ENCODE peak calls at places on chromosomes 6 and 20, in ten cellular contexts. J is T47D; G is AG09309; U is NCI-H1092 treated with DMSO at 0.1 percent for 48 hours; Z is stimulated activated CD4-positive, alpha-beta T cell treated with anti-CD3 and anti-CD28 coated beads, Interleukin-1b, Interleukin-23, amount 100 ng/mL, for 24 hours; H is astrocyte of the cerebellum; L is astrocyte; S is amniotic stem cell; M is WTC11; Q is Calu3. R is an unnamed sample.

GRCh38 chr6:74731204-74731603 is 474.6 kb downstream of the COL12A1 start:
- DNase-seq in J (no peak), G (no peak), U (peak), Z (no peak), H (no peak), L (peak), S (peak), M (no peak), Q (peak), R (no peak)

GRCh38 chr6:117399924-117400323 is 25.8 kb downstream of the ROS1 start:
- DNase-seq in J (no peak), G (no peak), U (no peak), Z (no peak), H (no peak), L (no peak), S (no peak), M (no peak), Q (no peak), R (no peak)

GRCh38 chr20:56316483-56316882 is 42.3 kb upstream of the FAM210B start:
- DNase-seq in J (no peak), G (no peak), U (no peak), Z (no peak), H (no peak), L (no peak), S (no peak), M (no peak), Q (no peak), R (no peak)

GRCh38 chr6:6829872-6830683 is 241.6 kb downstream of the LY86 start:
- DNase-seq in J (no peak), G (no peak), U (no peak), Z (no peak), H (no peak), L (no peak), S (no peak), M (no peak), Q (no peak), R (no peak)

GRCh38 chr6:155373276-155373675 is 59.0 kb upstream of the TFB1M start:
- DNase-seq in J (no peak), G (peak), U (no peak), Z (no peak), H (no peak), L (peak), S (no peak), M (no peak), Q (no peak), R (no peak)

GRCh38 chr6:53833147-53833546 is 38.3 kb downstream of the LRRC1 start:
- DNase-seq in J (no peak), G (no peak), U (no peak), Z (no peak), H (no peak), L (no peak), S (no peak), M (no peak), Q (no peak), R (no peak)

GRCh38 chr6:106119991-106120390 is 33.9 kb downstream of the PRDM1 start:
- DNase-seq in J (no peak), G (no peak), U (no peak), Z (no peak), H (no peak), L (peak), S (no peak), M (no peak), Q (no peak), R (no peak)

GRCh38 chr6:3318226-3318625 is 59.5 kb downstream of the PSMG4 start:
- DNase-seq in J (no peak), G (no peak), U (no peak), Z (peak), H (no peak), L (no peak), S (no peak), M (no peak), Q (no peak), R (no peak)

GRCh38 chr20:22341508-22341907 is 242.9 kb downstream of the FOXA2 start:
- DNase-seq in J (no peak), G (no peak), U (no peak), Z (no peak), H (no peak), L (no peak), S (no peak), M (no peak), Q (no peak), R (no peak)

GRCh38 chr6:136685540-136686108 is 106.7 kb downstream of the MAP3K5 start:
- DNase-seq in J (no peak), G (no peak), U (no peak), Z (no peak), H (no peak), L (peak), S (no peak), M (no peak), Q (no peak), R (peak)

GRCh38 chr6:44119704-44120262 is 7.5 kb downstream of the MRPL14 start:
- DNase-seq in J (no peak), G (no peak), U (no peak), Z (no peak), H (no peak), L (peak), S (no peak), M (no peak), Q (no peak), R (no peak)

GRCh38 chr6:158954778-158955177 is 45.2 kb downstream of the RSPH3 start:
- DNase-seq in J (no peak), G (no peak), U (no peak), Z (no peak), H (no peak), L (no peak), S (no peak), M (no peak), Q (no peak), R (no peak)

GRCh38 chr20:6265204-6265904 is 142.5 kb upstream of the FERMT1 start:
- DNase-seq in J (no peak), G (peak), U (peak), Z (no peak), H (peak), L (peak), S (peak), M (no peak), Q (peak), R (peak)

GRCh38 chr6:110748458-110748857 is 66.8 kb downstream of the CDK19 start:
- DNase-seq in J (no peak), G (no peak), U (no peak), Z (no peak), H (no peak), L (no peak), S (no peak), M (no peak), Q (no peak), R (no peak)

GRCh38 chr6:16698988-16699868 is 62.0 kb downstream of the ATXN1 start:
- DNase-seq in J (no peak), G (no peak), U (no peak), Z (no peak), H (no peak), L (peak), S (no peak), M (no peak), Q (no peak), R (no peak)

GRCh38 chr6:34239240-34239825 is 2.7 kb downstream of the HMGA1 start:
- DNase-seq in J (no peak), G (no peak), U (no peak), Z (no peak), H (no peak), L (no peak), S (no peak), M (no peak), Q (no peak), R (no peak)

GRCh38 chr6:167238694-167239467 is 52.2 kb upstream of the UNC93A start:
- DNase-seq in J (no peak), G (no peak), U (no peak), Z (no peak), H (no peak), L (no peak), S (no peak), M (no peak), Q (no peak), R (no peak)

GRCh38 chr20:25194333-25194972 is 1.1 kb upstream of the ENTPD6 start:
- DNase-seq in J (no peak), G (no peak), U (no peak), Z (no peak), H (no peak), L (no peak), S (no peak), M (no peak), Q (no peak), R (no peak)

R was measured in HS-27A.